ENCODE peak calls at places on chromosome 11, in six cellular contexts. One of them, this sample, is unnamed.

GRCh38 chr11:107669156-107669740 is 42.6 kb downstream of the SLN start:
- DNase-seq in H9: no peak
- DNase-seq in IMR-90: no peak
- DNase-seq in neuronal stem cell: no peak
- DNase-seq in mesendoderm: no peak
- DNase-seq in trophoblast cell: no peak
- DNase-seq in this sample: peak; percentile 18

GRCh38 chr11:66126808-66127555 is 56.9 kb downstream of the PACS1 start:
- DNase-seq in H9: peak; percentile 48
- DNase-seq in IMR-90: peak; percentile 79
- DNase-seq in neuronal stem cell: no peak
- DNase-seq in mesendoderm: peak; percentile 68
- DNase-seq in trophoblast cell: peak; percentile 31
- DNase-seq in this sample: peak; percentile 81

GRCh38 chr11:2843551-2843950 is 42.0 kb downstream of the CDKN1C start:
- DNase-seq in H9: no peak
- DNase-seq in IMR-90: no peak
- DNase-seq in neuronal stem cell: no peak
- DNase-seq in mesendoderm: no peak
- DNase-seq in trophoblast cell: no peak
- DNase-seq in this sample: no peak

GRCh38 chr11:43852057-43852636 is 28.5 kb upstream of the ALKBH3 start:
- DNase-seq in H9: peak; percentile 67
- DNase-seq in IMR-90: peak; percentile 88
- DNase-seq in neuronal stem cell: peak; percentile 61
- DNase-seq in mesendoderm: peak; percentile 84
- DNase-seq in trophoblast cell: peak; percentile 48
- DNase-seq in this sample: peak; percentile 82

GRCh38 chr11:120974980-120975379 is 48.9 kb upstream of the TBCEL start:
- DNase-seq in H9: no peak
- DNase-seq in IMR-90: no peak
- DNase-seq in neuronal stem cell: no peak
- DNase-seq in mesendoderm: peak; percentile 79
- DNase-seq in trophoblast cell: no peak
- DNase-seq in this sample: no peak

GRCh38 chr11:2129699-2130366 is 9.4 kb downstream of the IGF2 start:
- DNase-seq in H9: no peak
- DNase-seq in IMR-90: no peak
- DNase-seq in neuronal stem cell: no peak
- DNase-seq in mesendoderm: no peak
- DNase-seq in trophoblast cell: no peak
- DNase-seq in this sample: no peak

GRCh38 chr11:116855413-116855812 is 18.0 kb upstream of the APOA1 start:
- DNase-seq in H9: no peak
- DNase-seq in IMR-90: no peak
- DNase-seq in neuronal stem cell: no peak
- DNase-seq in mesendoderm: no peak
- DNase-seq in trophoblast cell: no peak
- DNase-seq in this sample: no peak

GRCh38 chr11:92979176-92979575 is 9.7 kb downstream of the MTNR1B start:
- DNase-seq in H9: no peak
- DNase-seq in IMR-90: peak; percentile 89
- DNase-seq in neuronal stem cell: no peak
- DNase-seq in mesendoderm: no peak
- DNase-seq in trophoblast cell: no peak
- DNase-seq in this sample: peak; percentile 15

GRCh38 chr11:19828382-19829108 is 115.9 kb downstream of the NAV2 start:
- DNase-seq in H9: no peak
- DNase-seq in IMR-90: no peak
- DNase-seq in neuronal stem cell: no peak
- DNase-seq in mesendoderm: no peak
- DNase-seq in trophoblast cell: no peak
- DNase-seq in this sample: no peak

GRCh38 chr11:20060647-20061205 is 99.5 kb downstream of the DBX1 start:
- DNase-seq in H9: no peak
- DNase-seq in IMR-90: no peak
- DNase-seq in neuronal stem cell: no peak
- DNase-seq in mesendoderm: no peak
- DNase-seq in trophoblast cell: no peak
- DNase-seq in this sample: no peak

GRCh38 chr11:34380696-34381095 is 22.9 kb upstream of the ABTB2 start:
- DNase-seq in H9: no peak
- DNase-seq in IMR-90: peak; percentile 53
- DNase-seq in neuronal stem cell: no peak
- DNase-seq in mesendoderm: no peak
- DNase-seq in trophoblast cell: no peak
- DNase-seq in this sample: peak; percentile 13

GRCh38 chr11:64900263-64900678 is 16.7 kb downstream of the ATG2A start:
- DNase-seq in H9: no peak
- DNase-seq in IMR-90: peak; percentile 13
- DNase-seq in neuronal stem cell: no peak
- DNase-seq in mesendoderm: no peak
- DNase-seq in trophoblast cell: no peak
- DNase-seq in this sample: no peak

GRCh38 chr11:130830563-130830950 is 85.7 kb downstream of the SNX19 start:
- DNase-seq in H9: no peak
- DNase-seq in IMR-90: no peak
- DNase-seq in neuronal stem cell: no peak
- DNase-seq in mesendoderm: no peak
- DNase-seq in trophoblast cell: peak; percentile 30
- DNase-seq in this sample: no peak

GRCh38 chr11:57144531-57145320 is 37.0 kb upstream of the LRRC55 start:
- DNase-seq in H9: no peak
- DNase-seq in IMR-90: no peak
- DNase-seq in neuronal stem cell: no peak
- DNase-seq in mesendoderm: peak; percentile 96
- DNase-seq in trophoblast cell: no peak
- DNase-seq in this sample: no peak

GRCh38 chr11:127098684-127099083 is 98.1 kb upstream of the KIRREL3 start:
- DNase-seq in H9: peak; percentile 49
- DNase-seq in IMR-90: no peak
- DNase-seq in neuronal stem cell: peak; percentile 27
- DNase-seq in mesendoderm: peak; percentile 54
- DNase-seq in trophoblast cell: no peak
- DNase-seq in this sample: no peak

GRCh38 chr11:8028766-8029165 is 41.6 kb downstream of the EIF3F start:
- DNase-seq in H9: peak; percentile 5
- DNase-seq in IMR-90: no peak
- DNase-seq in neuronal stem cell: no peak
- DNase-seq in mesendoderm: no peak
- DNase-seq in trophoblast cell: no peak
- DNase-seq in this sample: no peak

GRCh38 chr11:93605638-93606037 is 55.8 kb upstream of the CEP295 start:
- DNase-seq in H9: no peak
- DNase-seq in IMR-90: no peak
- DNase-seq in neuronal stem cell: no peak
- DNase-seq in mesendoderm: no peak
- DNase-seq in trophoblast cell: no peak
- DNase-seq in this sample: no peak

GRCh38 chr11:67601098-67601497 is 5.6 kb upstream of the NDUFV1 start:
- DNase-seq in H9: no peak
- DNase-seq in IMR-90: no peak
- DNase-seq in neuronal stem cell: no peak
- DNase-seq in mesendoderm: no peak
- DNase-seq in trophoblast cell: no peak
- DNase-seq in this sample: no peak
- H3K4me2 ChIP-seq in H9: no peak overlapping the region
- H3K4me2 ChIP-seq in IMR-90: no peak overlapping the region
- H3K4me2 ChIP-seq in neuronal stem cell: no peak overlapping the region
- H3K4me2 ChIP-seq in mesendoderm: no peak overlapping the region
- H3K4me2 ChIP-seq in trophoblast cell: no peak overlapping the region
- H3K4me2 ChIP-seq in this sample: no peak overlapping the region

DNA sequence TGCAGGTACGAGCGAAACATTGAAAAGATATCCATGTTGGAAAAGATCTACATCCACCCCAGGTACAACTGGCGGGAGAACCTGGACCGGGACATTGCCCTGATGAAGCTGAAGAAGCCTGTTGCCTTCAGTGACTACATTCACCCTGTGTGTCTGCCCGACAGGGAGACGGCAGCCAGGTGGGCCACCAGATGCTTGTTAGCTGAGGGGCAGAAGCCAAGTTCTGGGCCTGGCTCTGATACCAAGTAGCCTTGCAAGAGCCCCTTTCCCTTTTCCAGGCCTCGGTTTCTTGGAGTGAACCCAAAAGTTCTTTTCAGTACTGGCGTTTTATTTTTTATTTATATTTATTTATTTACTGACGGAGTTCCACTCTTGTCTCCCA is 9.6 kb downstream of the F2 start:
- DNase-seq in H9: no peak
- DNase-seq in IMR-90: no peak
- DNase-seq in neuronal stem cell: no peak
- DNase-seq in mesendoderm: no peak
- DNase-seq in trophoblast cell: no peak
- DNase-seq in this sample: no peak
- H4K8ac ChIP-seq in H9: no peak overlapping the region
- H4K8ac ChIP-seq in IMR-90: no peak overlapping the region
- H4K8ac ChIP-seq in neuronal stem cell: no peak overlapping the region
- H4K8ac ChIP-seq in mesendoderm: no peak overlapping the region
- H4K8ac ChIP-seq in trophoblast cell: no peak overlapping the region
- H4K8ac ChIP-seq in this sample: peak overlapping the region; percentile 27

DNA sequence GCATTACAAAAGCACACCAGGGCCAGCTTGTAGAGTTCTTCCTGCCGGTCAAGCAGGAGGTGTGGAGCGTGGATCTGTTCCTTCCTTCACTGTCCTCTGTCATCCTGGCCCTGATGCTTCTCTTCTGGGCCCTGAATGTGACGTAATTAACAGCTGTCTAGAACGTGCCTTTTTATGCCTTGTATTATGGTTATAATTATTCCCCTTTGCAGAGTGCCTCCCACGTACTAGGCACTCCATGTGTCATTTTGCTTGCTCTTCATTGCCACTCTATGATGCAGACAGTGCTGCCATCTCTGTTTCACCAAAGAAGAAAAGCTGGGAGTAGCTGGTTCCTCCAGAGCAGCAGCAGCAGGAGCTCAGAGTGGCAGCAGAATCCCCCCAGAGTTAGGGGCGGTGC is 132.1 kb upstream of the TTC12 start:
- DNase-seq in H9: no peak
- DNase-seq in IMR-90: no peak
- DNase-seq in neuronal stem cell: no peak
- DNase-seq in mesendoderm: no peak
- DNase-seq in trophoblast cell: no peak
- DNase-seq in this sample: no peak
- H2AK5ac ChIP-seq in H9: no peak overlapping the region
- H2AK5ac ChIP-seq in IMR-90: no peak overlapping the region
- H2AK5ac ChIP-seq in neuronal stem cell: no peak overlapping the region
- H2AK5ac ChIP-seq in mesendoderm: peak overlapping the region; percentile 40
- H2AK5ac ChIP-seq in trophoblast cell: no peak overlapping the region
- H2AK5ac ChIP-seq in this sample: no peak overlapping the region

GRCh38 chr11:76807206-76807875 is 24.2 kb downstream of the TSKU start:
- DNase-seq in H9: peak; percentile 91
- DNase-seq in IMR-90: peak; percentile 69
- DNase-seq in neuronal stem cell: peak; percentile 88
- DNase-seq in mesendoderm: peak; percentile 92
- DNase-seq in trophoblast cell: peak; percentile 61
- DNase-seq in this sample: peak; percentile 79
- H3K4me2 ChIP-seq in H9: no peak overlapping the region
- H3K4me2 ChIP-seq in IMR-90: peak overlapping the region; percentile 58
- H3K4me2 ChIP-seq in neuronal stem cell: no peak overlapping the region
- H3K4me2 ChIP-seq in mesendoderm: no peak overlapping the region
- H3K4me2 ChIP-seq in trophoblast cell: no peak overlapping the region
- H3K4me2 ChIP-seq in this sample: peak overlapping the region; percentile 36

GRCh38 chr11:45285931-45286632 is at the start of gene SYT13:
- DNase-seq in H9: peak; percentile 92
- DNase-seq in IMR-90: no peak
- DNase-seq in neuronal stem cell: peak; percentile 54
- DNase-seq in mesendoderm: peak; percentile 80
- DNase-seq in trophoblast cell: peak; percentile 11
- DNase-seq in this sample: no peak
- H4K8ac ChIP-seq in H9: no peak within 1 kb of the TSS
- H4K8ac ChIP-seq in IMR-90: no peak within 1 kb of the TSS
- H4K8ac ChIP-seq in neuronal stem cell: peak within 1 kb of the TSS; percentile 89
- H4K8ac ChIP-seq in mesendoderm: no peak within 1 kb of the TSS
- H4K8ac ChIP-seq in trophoblast cell: no peak within 1 kb of the TSS
- H4K8ac ChIP-seq in this sample: no peak within 1 kb of the TSS

GRCh38 chr11:61332823-61333637 is at the start of the genes DDB1 and TKFC:
- DNase-seq in H9: peak; percentile 99
- DNase-seq in IMR-90: peak; percentile 87
- DNase-seq in neuronal stem cell: peak; percentile 93
- DNase-seq in mesendoderm: peak; percentile 98
- DNase-seq in trophoblast cell: peak; percentile 98
- DNase-seq in this sample: peak; percentile 92

GRCh38 chr11:61336171-61336935 is 3.3 kb downstream of the TKFC start:
- DNase-seq in H9: peak; percentile 92
- DNase-seq in IMR-90: peak; percentile 70
- DNase-seq in neuronal stem cell: peak; percentile 69
- DNase-seq in mesendoderm: peak; percentile 91
- DNase-seq in trophoblast cell: peak; percentile 85
- DNase-seq in this sample: peak; percentile 77

GRCh38 chr11:61335355-61335710 is 2.3 kb downstream of the TKFC start:
- DNase-seq in H9: no peak
- DNase-seq in IMR-90: no peak
- DNase-seq in neuronal stem cell: no peak
- DNase-seq in mesendoderm: no peak
- DNase-seq in trophoblast cell: no peak
- DNase-seq in this sample: no peak

GRCh38 chr11:61333638-61334433 is 808 bp downstream of the TKFC start:
- DNase-seq in H9: no peak
- DNase-seq in IMR-90: no peak
- DNase-seq in neuronal stem cell: no peak
- DNase-seq in mesendoderm: no peak
- DNase-seq in trophoblast cell: no peak
- DNase-seq in this sample: no peak

GRCh38 chr11:61334434-61335354 is 1.7 kb downstream of the TKFC start:
- DNase-seq in H9: no peak
- DNase-seq in IMR-90: peak; percentile 57
- DNase-seq in neuronal stem cell: no peak
- DNase-seq in mesendoderm: peak; percentile 41
- DNase-seq in trophoblast cell: peak; percentile 19
- DNase-seq in this sample: peak; percentile 45
- H2AK5ac ChIP-seq in H9: no peak overlapping the region
- H2AK5ac ChIP-seq in IMR-90: peak overlapping the region; percentile 98
- H2AK5ac ChIP-seq in neuronal stem cell: peak overlapping the region; percentile 6
- H2AK5ac ChIP-seq in mesendoderm: peak overlapping the region; percentile 57
- H2AK5ac ChIP-seq in trophoblast cell: no peak overlapping the region
- H2AK5ac ChIP-seq in this sample: no peak overlapping the region

GRCh38 chr11:124077266-124077665 is 36.1 kb upstream of the OR10G7 start:
- DNase-seq in H9: no peak
- DNase-seq in IMR-90: no peak
- DNase-seq in neuronal stem cell: no peak
- DNase-seq in mesendoderm: no peak
- DNase-seq in trophoblast cell: no peak
- DNase-seq in this sample: no peak
- H3K4me2 ChIP-seq in H9: no peak overlapping the region
- H3K4me2 ChIP-seq in IMR-90: no peak overlapping the region
- H3K4me2 ChIP-seq in neuronal stem cell: no peak overlapping the region
- H3K4me2 ChIP-seq in mesendoderm: no peak overlapping the region
- H3K4me2 ChIP-seq in trophoblast cell: no peak overlapping the region
- H3K4me2 ChIP-seq in this sample: no peak overlapping the region

DNA sequence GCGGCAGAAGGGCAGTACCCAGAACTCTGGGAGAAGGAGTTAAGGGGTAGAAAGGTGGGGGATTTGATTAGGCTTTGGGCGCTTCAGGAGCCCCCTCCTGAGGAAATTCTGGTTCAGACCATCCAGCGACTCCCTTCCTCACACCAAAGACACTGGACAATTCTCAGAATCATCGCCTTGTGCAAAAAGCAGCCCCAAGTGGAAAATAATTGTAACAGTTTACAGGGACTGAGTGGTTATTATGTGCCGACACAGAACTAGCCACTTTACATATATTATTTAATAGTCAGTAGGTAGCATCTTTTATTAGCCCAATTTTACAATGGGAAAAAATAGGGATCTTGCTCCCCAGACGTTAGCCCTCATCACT is 667 bp upstream of the TRIM3 start:
- DNase-seq in H9: no peak
- DNase-seq in IMR-90: no peak
- DNase-seq in neuronal stem cell: no peak
- DNase-seq in mesendoderm: no peak
- DNase-seq in trophoblast cell: no peak
- DNase-seq in this sample: no peak
- H4K8ac ChIP-seq in H9: no peak overlapping the region
- H4K8ac ChIP-seq in IMR-90: peak overlapping the region; percentile 87
- H4K8ac ChIP-seq in neuronal stem cell: no peak overlapping the region
- H4K8ac ChIP-seq in mesendoderm: no peak overlapping the region
- H4K8ac ChIP-seq in trophoblast cell: peak overlapping the region; percentile 78
- H4K8ac ChIP-seq in this sample: peak overlapping the region; percentile 8